ENCODE peak calls at places on chromosomes 6 and 20, in four cellular contexts. D is A549, E is ovary, P is SK-N-SH. O is an unnamed sample.

GRCh38 chr6:24949020-24949569 is 13.3 kb upstream of the RIPOR2 start:
- DNase-seq in D (no peak), P (no peak), E (no peak), O (no peak)

GRCh38 chr6:54003316-54003715 is 107.9 kb upstream of the MLIP start:
- DNase-seq in P (no peak), E (no peak), D (no peak), O (no peak)

GRCh38 chr6:107026965-107027364 is 1.0 kb upstream of the MTRES1 start:
- DNase-seq in P (no peak), D (no peak), E (no peak), O (no peak)

GRCh38 chr20:2911200-2911599 is 37.9 kb downstream of the PTPRA start:
- DNase-seq in P (no peak), E (no peak), D (no peak), O (no peak)

GRCh38 chr6:144064402-144064830 is 31.0 kb downstream of the SF3B5 start:
- DNase-seq in E (peak), P (no peak), D (no peak), O (peak)

GRCh38 chr6:100490065-100490464 is 25.3 kb upstream of the SIM1 start:
- DNase-seq in D (no peak), E (no peak), P (no peak), O (no peak)

GRCh38 chr20:5357942-5358341 is 41.2 kb upstream of the PROKR2 start:
- DNase-seq in E (no peak), P (no peak), D (no peak), O (no peak)

GRCh38 chr20:45965169-45966002 is 6.6 kb downstream of the ZNF335 start:
- DNase-seq in E (peak), D (no peak), P (no peak), O (no peak)

GRCh38 chr20:29878281-29878741 is 1379.2 kb upstream of the DEFB115 start:
- DNase-seq in P (peak), E (no peak), D (peak), O (peak)

GRCh38 chr6:26045046-26045938 is 41.9 kb upstream of the HFE start:
- DNase-seq in P (peak), E (peak), D (peak), O (peak)

GRCh38 chr20:42549496-42549895 is 640.2 kb downstream of the PTPRT start:
- DNase-seq in P (no peak), E (no peak), D (no peak), O (no peak)

GRCh38 chr6:3202999-3203696 is 24.3 kb downstream of the TUBB2B start:
- DNase-seq in E (no peak), P (no peak), D (no peak), O (no peak)
- TF ChIP-seq EP300 in E (no peak), P (no peak), D (no peak), O (no peak)

GRCh38 chr6:30719791-30720737 is at the start of gene TUBB:
- DNase-seq in P (peak), E (peak), D (peak), O (peak)
- TF ChIP-seq EP300 in P (no peak), E (no peak), D (no peak), O (no peak)

DNA sequence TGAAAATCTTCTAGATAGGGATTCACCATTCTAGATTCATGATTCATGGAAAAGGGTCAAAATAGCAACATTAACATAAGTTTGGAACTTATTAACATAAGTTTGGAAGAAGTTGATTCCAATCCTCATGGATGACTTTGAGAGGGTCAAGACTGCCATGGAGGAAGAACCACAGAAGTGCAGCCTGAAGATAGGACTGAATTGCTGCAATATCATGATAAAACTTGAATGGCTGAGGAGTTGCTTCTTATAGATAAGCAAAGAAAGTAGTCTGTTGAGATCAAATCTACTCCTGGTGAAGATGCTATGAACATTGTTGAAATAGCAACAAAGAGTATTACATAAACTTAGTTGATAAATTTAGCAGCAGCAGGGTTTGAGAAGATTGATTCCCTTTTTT is 62.2 kb downstream of the GMDS start:
- DNase-seq in E (no peak), D (no peak), P (no peak), O (no peak)
- TF ChIP-seq EP300 in E (no peak), D (no peak), P (no peak), O (no peak)

DNA sequence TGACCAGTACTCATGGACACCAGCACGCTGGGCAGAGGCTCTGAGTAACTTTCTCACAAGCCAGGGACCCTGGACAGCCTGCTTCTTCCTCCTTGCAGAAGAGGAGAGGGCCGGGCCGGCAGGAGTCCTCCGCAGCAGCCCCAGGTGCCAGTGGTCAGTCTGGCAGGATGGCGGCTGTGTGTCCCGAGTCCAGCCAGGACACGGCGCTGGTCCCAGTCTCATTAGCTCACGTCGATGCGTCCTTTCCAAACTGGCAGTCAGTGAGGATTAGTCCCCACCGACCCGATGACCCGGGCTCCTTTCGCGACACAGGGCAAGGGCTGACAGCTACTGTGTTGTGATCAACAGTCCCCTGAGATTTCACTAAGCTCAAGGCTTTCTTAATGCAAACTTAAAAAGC is 267.0 kb downstream of the TAF4 start:
- DNase-seq in D (no peak), E (no peak), P (no peak), O (no peak)
- TF ChIP-seq EP300 in D (no peak), E (no peak), P (no peak), O (no peak)

DNA sequence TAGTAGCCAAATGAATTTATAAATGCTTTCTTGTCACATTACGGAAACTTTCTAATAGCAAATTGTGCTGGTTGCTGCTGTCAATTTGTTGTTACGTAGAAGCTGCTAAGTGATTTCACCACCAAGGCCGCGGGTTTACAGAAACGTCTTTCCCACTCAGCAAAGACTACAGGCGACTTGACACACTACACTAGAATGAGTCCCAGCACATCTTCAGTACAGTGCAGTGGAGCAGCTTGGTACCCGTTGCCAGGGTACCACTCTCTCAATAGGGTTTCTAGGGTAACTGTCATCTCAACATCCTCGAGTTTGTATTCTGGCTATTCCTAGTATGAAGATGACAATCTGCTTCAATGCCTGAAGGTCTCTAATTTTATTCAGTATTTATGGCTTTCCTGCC is 22.7 kb upstream of the ZDHHC14 start:
- DNase-seq in E (no peak), P (no peak), D (no peak), O (no peak)
- TF ChIP-seq EP300 in E (no peak), P (no peak), D (no peak), O (no peak)

GRCh38 chr6:99185525-99185924 is 163.9 kb downstream of the FAXC start:
- DNase-seq in D (no peak), P (no peak), E (no peak), O (peak)

GRCh38 chr6:99186417-99186816 is 163.1 kb downstream of the FAXC start:
- DNase-seq in E (no peak), P (no peak), D (no peak), O (no peak)

GRCh38 chr6:99189823-99190721 is 159.4 kb downstream of the FAXC start:
- DNase-seq in D (no peak), P (no peak), E (no peak), O (no peak)

GRCh38 chr6:99184696-99185095 is 164.8 kb downstream of the FAXC start:
- DNase-seq in D (no peak), E (no peak), P (no peak), O (no peak)

DNA sequence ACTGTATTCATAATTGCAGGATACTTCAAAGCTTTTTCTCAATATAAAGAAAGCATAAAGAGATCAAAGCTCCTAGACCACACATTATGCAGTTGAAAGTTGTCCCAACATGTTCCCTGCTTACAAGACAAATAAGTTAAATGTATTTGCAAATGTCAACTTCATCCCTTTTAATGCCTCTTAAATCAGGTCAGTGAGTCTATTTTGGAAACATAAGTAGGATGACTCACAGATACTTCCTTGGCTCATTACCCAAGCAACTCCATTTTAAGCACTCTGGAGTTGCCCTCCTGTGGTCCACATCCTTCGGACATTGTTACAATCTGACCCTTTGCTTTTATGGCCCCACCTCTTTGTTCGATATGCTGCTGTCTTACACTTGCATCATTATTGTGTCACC is 162.0 kb downstream of the FAXC start:
- DNase-seq in P (no peak), E (no peak), D (no peak), O (no peak)
- TF ChIP-seq EP300 in P (no peak), E (no peak), D (no peak), O (no peak)

DNA sequence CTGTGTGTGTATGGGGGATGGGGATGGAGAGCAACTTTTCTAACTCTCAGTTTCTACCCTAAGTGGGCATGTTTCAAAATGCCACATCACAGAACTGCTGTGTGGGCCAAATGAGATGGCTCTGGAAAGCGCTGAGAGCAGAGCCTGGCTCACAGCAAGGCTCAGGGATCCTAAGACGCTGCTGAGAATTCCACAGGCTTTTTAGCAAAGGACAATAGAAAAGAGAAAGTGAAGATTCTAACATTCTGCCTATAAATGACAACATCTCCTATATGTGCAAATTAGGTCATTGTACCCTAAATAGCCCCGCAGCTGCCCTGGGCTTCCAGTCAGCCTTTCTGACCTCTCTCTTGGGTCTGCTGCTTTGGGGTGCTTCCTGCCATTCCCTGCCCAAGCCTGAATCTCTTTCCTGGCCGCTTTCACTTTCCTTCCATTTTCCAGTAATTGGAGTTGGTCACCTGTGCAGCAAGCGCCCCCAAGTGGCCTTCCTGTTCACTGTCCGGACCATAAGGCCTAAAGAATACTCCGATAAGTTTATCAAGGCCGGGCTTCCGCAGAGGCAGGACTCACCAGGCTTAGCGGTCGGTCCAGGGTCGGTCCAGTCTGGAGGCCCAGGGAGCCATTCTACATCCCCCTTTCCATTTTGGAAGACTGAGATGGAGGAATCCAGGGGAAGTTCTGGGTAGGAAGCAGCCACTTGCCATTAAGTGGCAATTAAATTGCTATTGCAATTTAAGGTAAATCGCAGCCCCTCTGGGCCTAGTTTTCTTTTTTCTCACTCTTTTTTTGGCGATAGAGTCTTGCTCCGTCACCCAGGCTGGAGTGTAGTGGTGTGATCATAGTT is 6.7 kb upstream of the DDR1 start:
- DNase-seq in E (peak), P (peak), D (peak), O (peak)
- TF ChIP-seq EP300 in E (no peak), P (no peak), D (no peak), O (no peak)

O was measured in stomach.